ENCODE peak calls at places on chromosomes 7 and 10, in six cellular contexts. R, J, Q, I, F and Y are unnamed samples.

GRCh38 chr10:106185991-106186390 is 978.5 kb downstream of the SORCS1 start:
- DNase-seq in R (no peak), F (no peak), J (no peak), I (no peak), Q (no peak), Y (no peak)

GRCh38 chr7:106770191-106770590 is 94.9 kb upstream of the PIK3CG start:
- DNase-seq in R (no peak), F (no peak), I (no peak), Q (no peak), J (no peak), Y (no peak)

GRCh38 chr10:124643281-124644009 is 100.7 kb downstream of the FAM53B start:
- DNase-seq in Q (no peak), I (no peak), R (no peak), F (no peak), J (no peak), Y (no peak)

GRCh38 chr7:71925663-71926062 is 486.5 kb downstream of the CALN1 start:
- DNase-seq in I (no peak), Q (no peak), R (no peak), J (no peak), F (no peak), Y (no peak)

GRCh38 chr10:124009616-124010015 is 83.8 kb downstream of the CHST15 start:
- DNase-seq in Q (no peak), J (no peak), R (no peak), I (no peak), F (no peak), Y (no peak)

GRCh38 chr7:12212051-12212485 is 974 bp downstream of the TMEM106B start:
- DNase-seq in R (no peak), J (no peak), I (no peak), Q (no peak), F (peak; percentile 47), Y (no peak)

GRCh38 chr7:8379264-8379663 is 54.1 kb upstream of the NXPH1 start:
- DNase-seq in Q (no peak), I (peak; percentile 3), J (peak; percentile 52), F (peak; percentile 75), R (no peak), Y (no peak)

GRCh38 chr10:24541239-24541753 is 182.4 kb downstream of the ARHGAP21 start:
- DNase-seq in F (no peak), R (no peak), I (no peak), Q (no peak), J (no peak), Y (no peak)

GRCh38 chr10:120634629-120635028 is 177.6 kb downstream of the PLPP4 start:
- DNase-seq in F (no peak), R (no peak), I (no peak), J (no peak), Q (no peak), Y (no peak)

GRCh38 chr7:66758964-66759628 is 18.6 kb downstream of the RABGEF1 start:
- DNase-seq in F (no peak), I (no peak), Q (no peak), R (no peak), J (no peak), Y (no peak)

GRCh38 chr7:47454066-47454950 is 127.6 kb downstream of the TNS3 start:
- DNase-seq in R (no peak), F (no peak), J (no peak), Q (no peak), I (no peak), Y (no peak)

GRCh38 chr10:132814469-132814856 is 28.5 kb upstream of the NKX6-2 start:
- DNase-seq in I (no peak), F (no peak), Q (no peak), J (no peak), R (no peak), Y (no peak)

GRCh38 chr7:90424720-90425119 is 21.5 kb downstream of the CLDN12 start:
- DNase-seq in F (no peak), I (no peak), Q (no peak), J (no peak), R (no peak), Y (no peak)

GRCh38 chr10:65798133-65798532 is 1127.7 kb upstream of the LRRTM3 start:
- DNase-seq in R (no peak), J (no peak), Q (no peak), I (no peak), F (no peak), Y (no peak)

GRCh38 chr7:158187055-158187770 is 400.4 kb downstream of the PTPRN2 start:
- DNase-seq in I (no peak), F (no peak), Q (no peak), J (no peak), R (no peak), Y (no peak)

GRCh38 chr7:100759357-100760171 is 26.2 kb downstream of the ZAN start:
- DNase-seq in R (no peak), F (no peak), J (no peak), Q (no peak), I (no peak), Y (no peak)

GRCh38 chr7:158074896-158075632 is 512.6 kb downstream of the PTPRN2 start:
- DNase-seq in Q (no peak), F (peak; percentile 83), I (no peak), R (no peak), J (no peak), Y (no peak)

GRCh38 chr10:76350583-76350982 is 919.2 kb downstream of the LRMDA start:
- DNase-seq in R (no peak), J (no peak), I (no peak), Q (no peak), F (no peak), Y (no peak)

GRCh38 chr7:46854958-46855473 is 726.9 kb downstream of the TNS3 start:
- DNase-seq in F (no peak), I (no peak), J (no peak), Q (no peak), R (no peak), Y (no peak)

GRCh38 chr10:116155191-116155590 is 117.8 kb downstream of the GFRA1 start:
- DNase-seq in R (no peak), I (no peak), F (no peak), J (no peak), Q (no peak), Y (no peak)

GRCh38 chr10:30818010-30818660 is 188.6 kb upstream of the LYZL2 start:
- DNase-seq in I (no peak), R (no peak), Q (no peak), F (no peak), J (no peak), Y (no peak)

GRCh38 chr10:70130878-70131559 is 1.6 kb downstream of the AIFM2 start:
- DNase-seq in I (no peak), F (no peak), J (no peak), Q (no peak), R (no peak), Y (no peak)

GRCh38 chr10:78736926-78737618 is 331.7 kb upstream of the ZMIZ1 start:
- DNase-seq in J (no peak), R (no peak), F (no peak), I (no peak), Q (no peak), Y (no peak)

GRCh38 chr10:120691623-120692022 is 159.5 kb upstream of the WDR11 start:
- DNase-seq in I (no peak), Q (no peak), J (no peak), F (no peak), R (no peak), Y (no peak)

GRCh38 chr10:18000601-18001000 is 48.9 kb downstream of the SLC39A12 start:
- DNase-seq in Q (no peak), I (no peak), R (no peak), F (no peak), J (no peak), Y (no peak)

GRCh38 chr7:121372376-121373024 is 23.6 kb downstream of the FAM3C start:
- DNase-seq in R (no peak), J (no peak), I (no peak), F (no peak), Q (no peak), Y (no peak)

GRCh38 chr7:85014936-85015335 is 171.9 kb downstream of the SEMA3D start:
- DNase-seq in J (no peak), R (no peak), Q (no peak), I (no peak), F (no peak), Y (no peak)